ENCODE peak calls at places on chromosomes 11 and 22, in five cellular contexts. Z is heart right ventricle, K is body of pancreas, Q is epithelial cell of esophagus, F is ovary. A is an unnamed sample.

GRCh38 chr11:108474664-108475485 is 7.5 kb upstream of the C11orf65 start:
- DNase-seq in Q (no peak), Z (no peak), K (peak), F (no peak), A (no peak)

GRCh38 chr11:36266767-36267166 is 22.5 kb downstream of the COMMD9 start:
- DNase-seq in K (no peak), Z (no peak), F (no peak), Q (no peak), A (no peak)

GRCh38 chr11:44030996-44031395 is 16.8 kb upstream of the ACCSL start:
- DNase-seq in Q (no peak), Z (no peak), F (no peak), K (no peak), A (no peak)

GRCh38 chr11:74100735-74101134 is 70.1 kb downstream of the C2CD3 start:
- DNase-seq in Q (no peak), F (no peak), Z (no peak), K (no peak), A (no peak)

GRCh38 chr11:80297808-80298460 is 857.1 kb upstream of the TENM4 start:
- DNase-seq in Q (peak), K (no peak), F (no peak), Z (no peak), A (peak)

GRCh38 chr11:76604652-76605241 is 65.8 kb downstream of the LRRC32 start:
- DNase-seq in Z (peak), K (peak), F (peak), Q (no peak), A (peak)

GRCh38 chr22:31952459-31952858 is 8.1 kb downstream of the YWHAH start:
- DNase-seq in Z (no peak), K (no peak), F (no peak), Q (peak), A (peak)

GRCh38 chr11:134573857-134574256 is 161.8 kb upstream of the B3GAT1 start:
- DNase-seq in Z (peak), Q (no peak), K (no peak), F (no peak), A (no peak)

GRCh38 chr11:120302001-120302805 is 22.9 kb upstream of the TLCD5 start:
- DNase-seq in F (no peak), Q (peak), K (peak), Z (no peak), A (no peak)

GRCh38 chr11:38756537-38756936 is 2158.5 kb upstream of the RAG2 start:
- DNase-seq in Z (no peak), F (no peak), K (no peak), Q (no peak), A (no peak)

GRCh38 chr11:15674756-15675155 is 560.0 kb downstream of the INSC start:
- DNase-seq in K (no peak), F (no peak), Z (no peak), Q (no peak), A (no peak)

GRCh38 chr11:2382927-2383822 is 6.1 kb downstream of the CD81 start:
- DNase-seq in K (peak), F (peak), Q (no peak), Z (peak), A (no peak)

GRCh38 chr11:67491276-67492068 is 8.6 kb downstream of the AIP start:
- DNase-seq in Q (no peak), F (no peak), K (no peak), Z (no peak), A (no peak)

GRCh38 chr11:32343325-32344008 is 91.9 kb downstream of the WT1 start:
- DNase-seq in F (no peak), Q (no peak), K (no peak), Z (no peak), A (no peak)

GRCh38 chr22:39242809-39243442 is 1.9 kb downstream of the PDGFB start:
- DNase-seq in Z (no peak), F (no peak), Q (peak), K (peak), A (no peak)

GRCh38 chr11:13137778-13138400 is 128.8 kb downstream of the RASSF10 start:
- DNase-seq in F (no peak), Z (no peak), Q (peak), K (no peak), A (peak)

GRCh38 chr22:30930228-30930627 is 38.3 kb downstream of the MORC2 start:
- DNase-seq in Z (no peak), F (no peak), K (no peak), Q (no peak), A (no peak)

GRCh38 chr11:118961591-118961990 is 5.5 kb downstream of the UPK2 start:
- DNase-seq in F (no peak), K (no peak), Z (no peak), Q (no peak), A (no peak)

GRCh38 chr11:73192272-73192671 is 25.8 kb upstream of the P2RY2 start:
- DNase-seq in F (no peak), K (no peak), Z (no peak), Q (peak), A (peak)

GRCh38 chr11:72812968-72813739 is 1.1 kb upstream of the ATG16L2 start:
- DNase-seq in K (peak), F (peak), Z (no peak), Q (peak), A (peak)

DNA sequence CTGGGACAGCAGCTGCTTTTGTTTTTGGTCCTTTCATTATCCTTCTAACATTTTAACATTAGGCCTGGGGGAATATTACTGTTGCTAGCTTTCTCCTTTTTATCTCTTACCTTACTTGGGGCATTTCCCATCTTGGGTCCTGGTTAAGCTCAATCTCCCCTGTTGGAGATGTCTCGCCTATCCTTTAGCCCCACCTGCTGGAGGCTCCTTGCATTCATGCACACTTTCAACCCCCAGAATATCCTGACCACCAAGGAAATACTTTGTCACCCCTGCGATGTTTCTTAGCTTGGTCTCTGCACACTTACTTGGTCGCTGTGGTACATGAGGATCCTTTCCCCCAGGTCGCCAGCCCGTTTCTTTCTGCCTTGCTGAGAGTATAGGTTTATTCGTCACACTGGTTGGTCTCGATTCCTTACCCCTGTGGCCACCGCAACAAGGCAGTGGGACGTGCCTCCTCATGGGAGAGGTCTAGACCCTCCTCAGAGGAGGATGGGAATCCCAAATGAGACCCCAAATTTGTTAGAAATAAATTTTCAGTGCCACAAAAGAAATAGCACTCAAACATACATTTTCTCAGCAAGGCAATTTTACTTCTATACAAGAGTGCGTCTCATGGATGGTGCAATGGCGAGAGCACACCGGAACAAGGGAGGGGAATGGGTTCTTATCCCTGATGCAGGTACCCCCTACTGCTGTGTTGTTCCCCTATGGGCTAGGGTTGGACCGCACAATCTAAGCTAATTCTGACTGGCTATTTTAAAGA is 5.4 kb upstream of the TXN2 start:
- DNase-seq in F (no peak), Z (peak), Q (peak), K (peak), A (peak)
- TF ChIP-seq CTCF in F (no peak), Z (peak), Q (peak), K (peak), A (peak)

GRCh38 chr22:20060700-20061480 is 19.2 kb upstream of the DGCR8 start:
- DNase-seq in Z (no peak), Q (no peak), K (no peak), F (no peak), A (no peak)
- TF ChIP-seq CTCF in Z (no peak), Q (no peak), K (no peak), F (no peak), A (no peak)

GRCh38 chr22:43276311-43276710 is 66.9 kb downstream of the SCUBE1 start:
- DNase-seq in Z (no peak), F (no peak), Q (no peak), K (no peak), A (no peak)

GRCh38 chr22:43275545-43275981 is 67.6 kb downstream of the SCUBE1 start:
- DNase-seq in K (no peak), F (no peak), Z (no peak), Q (peak), A (peak)

GRCh38 chr22:43273902-43274484 is 69.2 kb downstream of the SCUBE1 start:
- DNase-seq in Q (peak), Z (peak), F (peak), K (peak), A (peak)

GRCh38 chr22:43272869-43273318 is 70.3 kb downstream of the SCUBE1 start:
- DNase-seq in Z (no peak), K (no peak), F (peak), Q (no peak), A (no peak)

GRCh38 chr22:43274595-43275240 is 68.5 kb downstream of the SCUBE1 start:
- DNase-seq in F (no peak), Q (peak), Z (no peak), K (no peak), A (no peak)
- TF ChIP-seq CTCF in F (no peak), Q (no peak), Z (no peak), K (no peak), A (no peak)

DNA sequence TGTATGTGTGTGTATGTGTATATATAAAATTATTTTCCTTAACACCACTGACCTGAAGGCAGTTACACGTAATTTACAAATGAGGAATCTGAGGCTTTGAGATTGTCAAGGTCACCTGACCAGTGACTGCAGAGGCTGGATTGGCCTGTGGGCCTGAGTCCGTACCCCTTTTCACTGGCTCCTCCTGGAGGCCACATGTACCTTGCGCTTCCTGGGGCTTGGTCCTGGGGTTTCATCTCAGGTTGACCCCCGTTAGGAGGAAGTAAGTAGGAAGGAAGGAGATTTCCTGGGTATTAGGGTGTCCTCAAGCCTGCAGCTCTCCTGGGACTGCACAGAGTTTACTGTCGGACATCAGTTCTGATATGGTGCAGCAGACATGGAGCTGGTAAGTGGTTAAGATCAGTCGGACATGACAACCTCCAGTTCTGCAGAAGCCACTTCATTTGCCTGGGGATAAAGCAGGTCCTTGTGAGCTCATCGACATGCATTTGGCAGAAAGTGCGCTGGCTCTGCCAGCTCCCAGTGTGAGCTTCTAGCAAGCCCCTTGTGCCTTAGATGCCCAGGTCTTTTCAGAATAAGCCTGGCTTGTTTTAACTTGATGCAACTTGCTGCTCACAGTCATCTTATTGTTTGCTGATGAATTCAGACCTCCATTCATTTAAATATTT is 36.6 kb downstream of the ST3GAL4 start:
- DNase-seq in K (peak), Z (peak), Q (peak), F (peak), A (peak)
- TF ChIP-seq CTCF in K (no peak), Z (peak), Q (no peak), F (peak), A (no peak)

A was measured in MCF 10A.